ENCODE peak calls at places on chromosome 3, in six cellular contexts. B is activated CD4-positive, alpha-beta T cell treated with anti-CD3 and anti-CD28 coated beads for 24 hours; Q is SW480; O is activated effector memory CD4-positive, alpha-beta T cell treated with Interleukin-2 at 50 U/mL for 16 hours; U is iPS-NIHi11; T is SHP77. N is an unnamed sample.

GRCh38 chr3:60384352-60384751 is 866.9 kb downstream of the FHIT start:
- DNase-seq in Q (no peak), U (no peak), B (no peak), O (no peak), T (no peak), N (no peak)

GRCh38 chr3:86782271-86782670 is 208.7 kb downstream of the VGLL3 start:
- DNase-seq in U (no peak), B (no peak), Q (no peak), O (no peak), T (no peak), N (no peak)

GRCh38 chr3:143068059-143068458 is 51.5 kb upstream of the CHST2 start:
- DNase-seq in U (no peak), T (no peak), B (no peak), O (no peak), Q (no peak), N (no peak)

GRCh38 chr3:195352895-195353488 is 82.0 kb upstream of the XXYLT1 start:
- DNase-seq in O (no peak), B (no peak), Q (peak), U (peak), T (no peak), N (no peak)

GRCh38 chr3:125062904-125063618 is 7.3 kb upstream of the HEG1 start:
- DNase-seq in B (no peak), U (no peak), Q (peak), O (no peak), T (no peak), N (no peak)

GRCh38 chr3:155185623-155186022 is 105.5 kb downstream of the MME start:
- DNase-seq in T (no peak), Q (no peak), O (no peak), U (peak), B (no peak), N (no peak)

GRCh38 chr3:9422712-9423424 is 25.5 kb downstream of the SETD5 start:
- DNase-seq in T (peak), O (no peak), Q (peak), U (peak), B (no peak), N (peak)

GRCh38 chr3:53493997-53494791 is at the start of gene CACNA1D:
- DNase-seq in O (no peak), U (peak), Q (peak), B (no peak), T (peak), N (peak)

GRCh38 chr3:52090131-52090548 is 33.8 kb upstream of the DUSP7 start:
- DNase-seq in O (no peak), Q (peak), B (no peak), U (no peak), T (no peak), N (no peak)

GRCh38 chr3:59641169-59641914 is 591.5 kb upstream of the CFAP20DC start:
- DNase-seq in Q (no peak), U (no peak), O (no peak), T (no peak), B (no peak), N (no peak)

GRCh38 chr3:159604151-159604581 is 384.5 kb upstream of the IL12A start:
- DNase-seq in B (no peak), T (no peak), U (no peak), O (no peak), Q (no peak), N (no peak)

GRCh38 chr3:158091526-158091925 is 14.7 kb downstream of the SHOX2 start:
- DNase-seq in Q (peak), B (no peak), O (no peak), T (no peak), U (no peak), N (no peak)

GRCh38 chr3:143119974-143120715 is 574 bp downstream of the CHST2 start:
- DNase-seq in O (peak), B (peak), Q (no peak), T (no peak), U (peak), N (no peak)

GRCh38 chr3:130820976-130821375 is 72.9 kb upstream of the ATP2C1 start:
- DNase-seq in O (no peak), T (no peak), Q (peak), U (peak), B (no peak), N (no peak)

GRCh38 chr3:57956119-57956832 is 51.9 kb upstream of the FLNB start:
- DNase-seq in T (no peak), O (no peak), U (no peak), B (no peak), Q (no peak), N (no peak)

GRCh38 chr3:195221876-195222617 is 48.9 kb downstream of the XXYLT1 start:
- DNase-seq in T (no peak), O (no peak), B (no peak), U (no peak), Q (no peak), N (no peak)

GRCh38 chr3:183576487-183577107 is 21.1 kb upstream of the KLHL6 start:
- DNase-seq in Q (no peak), B (no peak), O (no peak), U (no peak), T (no peak), N (no peak)

GRCh38 chr3:151593923-151594322 is 133.1 kb upstream of the IGSF10 start:
- DNase-seq in T (no peak), O (no peak), Q (no peak), U (no peak), B (no peak), N (no peak)

GRCh38 chr3:66572938-66573710 is 72.3 kb upstream of the LRIG1 start:
- DNase-seq in O (no peak), T (no peak), B (no peak), U (peak), Q (no peak), N (no peak)

GRCh38 chr3:58047806-58048205 is 39.6 kb downstream of the FLNB start:
- DNase-seq in B (no peak), O (no peak), Q (no peak), U (no peak), T (no peak), N (no peak)

GRCh38 chr3:51328206-51328605 is 56.9 kb upstream of the MANF start:
- DNase-seq in T (no peak), U (no peak), Q (no peak), B (no peak), O (no peak), N (no peak)

GRCh38 chr3:7285502-7285901 is 424.6 kb downstream of the GRM7 start:
- DNase-seq in Q (peak), B (no peak), U (no peak), O (no peak), T (no peak), N (no peak)

N was measured in NCI-H1048.